ENCODE peak calls at places on chromosomes 3 and 15, in ten cellular contexts. N is GM12878, S is stomach, X is suprapubic skin, M is HepG2, T is tibial nerve, O is esophagus muscularis mucosa, U is sigmoid colon, D is K562, J is upper lobe of left lung. L is an unnamed sample.

GRCh38 chr3:52483577-52484495 is 11.3 kb upstream of the STAB1 start:
- DNase-seq in U (no peak), S (no peak), J (no peak), X (no peak), M (peak; percentile 61), T (no peak), D (no peak), N (no peak), O (no peak), L (peak; percentile 63)

GRCh38 chr3:42090973-42091731 is at the start of gene TRAK1:
- DNase-seq in J (no peak), X (no peak), M (no peak), O (no peak), N (no peak), S (no peak), T (no peak), D (no peak), U (peak; percentile 82), L (peak; percentile 45)

GRCh38 chr3:166447513-166447912 is 610.3 kb upstream of the BCHE start:
- DNase-seq in S (no peak), M (no peak), T (no peak), O (no peak), N (no peak), U (no peak), J (no peak), X (no peak), D (no peak), L (no peak)

GRCh38 chr15:70160803-70161565 is 63.3 kb upstream of the TLE3 start:
- DNase-seq in T (no peak), O (no peak), N (no peak), X (no peak), J (no peak), D (no peak), S (no peak), M (no peak), U (peak; percentile 85), L (no peak)

GRCh38 chr3:72448858-72449257 is 399.4 kb downstream of the SHQ1 start:
- DNase-seq in J (no peak), D (peak; percentile 46), O (no peak), S (no peak), U (no peak), X (no peak), N (no peak), M (peak; percentile 74), T (no peak), L (no peak)

GRCh38 chr3:99366663-99367429 is 271.5 kb upstream of the COL8A1 start:
- DNase-seq in T (no peak), N (no peak), X (no peak), O (no peak), S (no peak), U (no peak), J (no peak), M (no peak), D (no peak), L (no peak)

GRCh38 chr3:198071602-198072285 is 111.7 kb downstream of the LMLN start:
- DNase-seq in X (no peak), S (no peak), M (peak; percentile 59), U (no peak), D (peak; percentile 24), T (no peak), N (peak; percentile 9), O (no peak), J (no peak), L (no peak)

GRCh38 chr15:90912770-90913075 is 9.6 kb downstream of the MAN2A2 start:
- DNase-seq in O (no peak), J (peak; percentile 16), S (no peak), D (no peak), X (no peak), M (no peak), T (no peak), U (no peak), N (no peak), L (no peak)

GRCh38 chr15:70480196-70480856 is 283.0 kb downstream of the UACA start:
- DNase-seq in N (no peak), S (no peak), O (no peak), D (no peak), U (no peak), X (no peak), M (no peak), J (peak; percentile 36), T (no peak), L (no peak)

GRCh38 chr15:95742836-95743235 is 587.7 kb upstream of the NR2F2 start:
- DNase-seq in N (no peak), M (no peak), D (no peak), J (no peak), X (no peak), S (no peak), O (no peak), T (no peak), U (no peak), L (no peak)

GRCh38 chr3:99639579-99639978 is 1.2 kb downstream of the COL8A1 start:
- DNase-seq in X (no peak), M (no peak), S (no peak), U (no peak), J (no peak), D (no peak), O (no peak), N (no peak), T (no peak), L (no peak)

GRCh38 chr3:170222647-170223541 is 670 bp downstream of the PRKCI start:
- DNase-seq in N (no peak), X (peak; percentile 74), D (peak; percentile 77), M (peak; percentile 12), U (peak; percentile 68), O (no peak), S (peak; percentile 34), T (no peak), J (peak; percentile 37), L (peak; percentile 45)

GRCh38 chr3:114411811-114412803 is 118.3 kb downstream of the TIGIT start:
- DNase-seq in U (no peak), N (no peak), J (no peak), M (peak; percentile 47), X (no peak), T (no peak), D (no peak), S (no peak), O (no peak), L (peak; percentile 42)

GRCh38 chr3:124444893-124445292 is 285.4 kb upstream of the UMPS start:
- DNase-seq in X (no peak), M (no peak), O (no peak), J (no peak), T (no peak), S (no peak), U (no peak), N (no peak), D (no peak), L (no peak)

GRCh38 chr3:196127308-196128040 is 45.6 kb upstream of the TFRC start:
- DNase-seq in J (no peak), D (peak; percentile 81), S (peak; percentile 30), T (no peak), M (no peak), U (no peak), X (no peak), O (no peak), N (no peak), L (no peak)

GRCh38 chr15:39670687-39671086 is 89.8 kb downstream of the THBS1 start:
- DNase-seq in S (no peak), N (no peak), X (no peak), O (no peak), T (no peak), U (no peak), D (no peak), M (no peak), J (no peak), L (no peak)

GRCh38 chr15:97909291-97909891 is 51.1 kb upstream of the ARRDC4 start:
- DNase-seq in S (peak; percentile 74), O (no peak), X (no peak), D (peak; percentile 66), T (peak; percentile 52), U (peak; percentile 79), N (no peak), M (peak; percentile 33), J (peak; percentile 57), L (peak; percentile 12)

GRCh38 chr3:58383476-58383875 is 50.2 kb downstream of the PDHB start:
- DNase-seq in T (no peak), O (no peak), U (no peak), X (no peak), M (no peak), D (no peak), J (no peak), S (no peak), N (no peak), L (no peak)

GRCh38 chr15:67066041-67067021 is 929 bp downstream of the SMAD3 start:
- DNase-seq in T (no peak), U (peak; percentile 72), O (no peak), N (no peak), X (no peak), D (peak; percentile 59), J (no peak), M (no peak), S (no peak), L (peak; percentile 53)

DNA sequence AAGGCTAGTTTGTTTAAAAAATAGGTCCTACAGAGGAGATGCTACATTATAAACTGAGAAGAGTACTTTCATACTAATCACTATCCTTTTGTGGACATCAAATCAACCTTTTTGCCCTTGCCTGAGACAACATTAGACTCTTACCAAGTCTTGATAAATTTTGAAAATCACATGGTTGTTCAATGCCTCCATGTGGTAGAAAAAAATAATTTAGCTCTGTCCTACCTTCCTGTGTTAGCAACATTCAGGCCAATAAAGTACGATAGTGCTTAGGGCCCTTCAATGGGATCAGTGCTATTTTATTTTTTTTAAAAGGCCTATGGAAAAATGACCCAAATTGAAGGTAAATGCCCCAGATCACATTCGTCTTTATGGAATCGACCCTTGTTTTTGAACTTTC is 5.0 kb upstream of the UBE2E1 start:
- DNase-seq in S (no peak), N (no peak), T (no peak), M (no peak), D (no peak), J (no peak), O (no peak), U (no peak), X (no peak), L (no peak)
- TF ChIP-seq EP300 in S (no peak), N (no peak), T (no peak), M (no peak), D (no peak), J (no peak), O (no peak), U (no peak), X (no peak), L (no peak)

GRCh38 chr3:171679011-171679492 is 131.2 kb downstream of the PLD1 start:
- DNase-seq in X (no peak), M (peak; percentile 62), O (no peak), T (no peak), J (no peak), D (no peak), U (no peak), N (no peak), S (no peak), L (no peak)
- H3K27ac ChIP-seq in X (no peak overlapping the region), M (peak overlapping the region; percentile 49), O (no peak overlapping the region), T (no peak overlapping the region), J (no peak overlapping the region), D (no peak overlapping the region), U (no peak overlapping the region), N (no peak overlapping the region), S (no peak overlapping the region), L (no peak overlapping the region)

GRCh38 chr15:68820589-68821189 is at the start of gene ANP32A:
- DNase-seq in D (peak; percentile 99), U (peak; percentile 98), N (peak; percentile 62), T (peak; percentile 97), M (peak; percentile 85), X (peak; percentile 97), J (peak; percentile 93), S (peak; percentile 96), O (peak; percentile 99), L (peak; percentile 99)
- TF ChIP-seq POLR2A in D (peak; percentile 80), U (peak; percentile 87), N (peak; percentile 79), T (peak; percentile 85), M (peak; percentile 77), X (no peak), J (no peak), S (no peak), O (peak; percentile 17), L (peak; percentile 30)

GRCh38 chr15:58227706-58228543 is 89.7 kb downstream of the AQP9 start:
- DNase-seq in D (peak; percentile 72), O (no peak), U (peak; percentile 82), S (peak; percentile 78), T (peak; percentile 55), J (peak; percentile 78), M (peak; percentile 62), N (peak; percentile 37), X (peak; percentile 76), L (peak; percentile 57)
- TF ChIP-seq EP300 in D (no peak), O (no peak), U (no peak), S (no peak), T (no peak), J (no peak), M (no peak), N (no peak), X (no peak), L (no peak)